ENCODE peak calls at places on chromosomes 5 and 9, in ten cellular contexts. One of them, this sample, is unnamed.

GRCh38 chr5:131628990-131629389 is 6.0 kb downstream of the RAPGEF6 start:
- DNase-seq in esophagus squamous epithelium: no peak
- DNase-seq in adipocyte: peak; percentile 39
- DNase-seq in fibroblast of the aortic adventitia: no peak
- DNase-seq in stomach: no peak
- DNase-seq in tibial artery: no peak
- DNase-seq in IMR-90: peak; percentile 62
- DNase-seq in adrenal gland: no peak
- DNase-seq in astrocyte of the spinal cord: peak; percentile 37
- DNase-seq in mucosa of descending colon: no peak
- DNase-seq in this sample: peak; percentile 42

GRCh38 chr9:124164800-124165199 is 92.9 kb upstream of the NEK6 start:
- DNase-seq in adrenal gland: peak; percentile 50
- DNase-seq in esophagus squamous epithelium: no peak
- DNase-seq in astrocyte of the spinal cord: no peak
- DNase-seq in adipocyte: no peak
- DNase-seq in stomach: no peak
- DNase-seq in mucosa of descending colon: no peak
- DNase-seq in fibroblast of the aortic adventitia: peak; percentile 35
- DNase-seq in IMR-90: no peak
- DNase-seq in tibial artery: peak; percentile 78
- DNase-seq in this sample: no peak

GRCh38 chr5:179346401-179346800 is 1.1 kb upstream of the ADAMTS2 start:
- DNase-seq in esophagus squamous epithelium: no peak
- DNase-seq in adrenal gland: no peak
- DNase-seq in fibroblast of the aortic adventitia: no peak
- DNase-seq in astrocyte of the spinal cord: no peak
- DNase-seq in stomach: no peak
- DNase-seq in IMR-90: no peak
- DNase-seq in adipocyte: no peak
- DNase-seq in tibial artery: no peak
- DNase-seq in mucosa of descending colon: no peak
- DNase-seq in this sample: no peak

GRCh38 chr9:16825971-16826370 is 44.5 kb downstream of the BNC2 start:
- DNase-seq in fibroblast of the aortic adventitia: peak; percentile 64
- DNase-seq in adipocyte: peak; percentile 86
- DNase-seq in IMR-90: peak; percentile 96
- DNase-seq in tibial artery: no peak
- DNase-seq in adrenal gland: no peak
- DNase-seq in astrocyte of the spinal cord: peak; percentile 69
- DNase-seq in mucosa of descending colon: no peak
- DNase-seq in stomach: no peak
- DNase-seq in esophagus squamous epithelium: no peak
- DNase-seq in this sample: peak; percentile 98

GRCh38 chr5:130032807-130033206 is 128.5 kb downstream of the CHSY3 start:
- DNase-seq in IMR-90: no peak
- DNase-seq in mucosa of descending colon: no peak
- DNase-seq in stomach: no peak
- DNase-seq in adipocyte: no peak
- DNase-seq in adrenal gland: no peak
- DNase-seq in fibroblast of the aortic adventitia: no peak
- DNase-seq in astrocyte of the spinal cord: no peak
- DNase-seq in tibial artery: peak; percentile 59
- DNase-seq in esophagus squamous epithelium: no peak
- DNase-seq in this sample: no peak

GRCh38 chr5:108373426-108373825 is 8.5 kb downstream of the FBXL17 start:
- DNase-seq in adrenal gland: no peak
- DNase-seq in astrocyte of the spinal cord: no peak
- DNase-seq in IMR-90: no peak
- DNase-seq in stomach: no peak
- DNase-seq in adipocyte: no peak
- DNase-seq in mucosa of descending colon: no peak
- DNase-seq in esophagus squamous epithelium: no peak
- DNase-seq in tibial artery: no peak
- DNase-seq in fibroblast of the aortic adventitia: no peak
- DNase-seq in this sample: no peak

GRCh38 chr9:38422555-38423245 is 1.6 kb downstream of the IGFBPL1 start:
- DNase-seq in astrocyte of the spinal cord: no peak
- DNase-seq in adipocyte: no peak
- DNase-seq in esophagus squamous epithelium: no peak
- DNase-seq in IMR-90: no peak
- DNase-seq in tibial artery: no peak
- DNase-seq in fibroblast of the aortic adventitia: no peak
- DNase-seq in adrenal gland: no peak
- DNase-seq in mucosa of descending colon: no peak
- DNase-seq in stomach: no peak
- DNase-seq in this sample: no peak

GRCh38 chr5:109307996-109308395 is 101.8 kb downstream of the PJA2 start:
- DNase-seq in adrenal gland: no peak
- DNase-seq in fibroblast of the aortic adventitia: no peak
- DNase-seq in tibial artery: no peak
- DNase-seq in astrocyte of the spinal cord: no peak
- DNase-seq in esophagus squamous epithelium: no peak
- DNase-seq in mucosa of descending colon: no peak
- DNase-seq in stomach: no peak
- DNase-seq in IMR-90: no peak
- DNase-seq in adipocyte: no peak
- DNase-seq in this sample: no peak

GRCh38 chr9:87642330-87643110 is 83.4 kb upstream of the CTSL start:
- DNase-seq in esophagus squamous epithelium: no peak
- DNase-seq in tibial artery: no peak
- DNase-seq in fibroblast of the aortic adventitia: no peak
- DNase-seq in adrenal gland: no peak
- DNase-seq in IMR-90: no peak
- DNase-seq in stomach: no peak
- DNase-seq in adipocyte: no peak
- DNase-seq in astrocyte of the spinal cord: no peak
- DNase-seq in mucosa of descending colon: no peak
- DNase-seq in this sample: peak; percentile 20

GRCh38 chr5:96288845-96289185 is 144.2 kb downstream of the PCSK1 start:
- DNase-seq in fibroblast of the aortic adventitia: peak; percentile 47
- DNase-seq in tibial artery: no peak
- DNase-seq in astrocyte of the spinal cord: no peak
- DNase-seq in esophagus squamous epithelium: no peak
- DNase-seq in adipocyte: peak; percentile 85
- DNase-seq in mucosa of descending colon: no peak
- DNase-seq in adrenal gland: no peak
- DNase-seq in IMR-90: peak; percentile 80
- DNase-seq in stomach: no peak
- DNase-seq in this sample: peak; percentile 90

GRCh38 chr5:74766348-74766886 is 500 bp downstream of the GFM2 start:
- DNase-seq in adipocyte: peak; percentile 81
- DNase-seq in esophagus squamous epithelium: no peak
- DNase-seq in astrocyte of the spinal cord: peak; percentile 61
- DNase-seq in mucosa of descending colon: no peak
- DNase-seq in IMR-90: peak; percentile 64
- DNase-seq in stomach: no peak
- DNase-seq in adrenal gland: no peak
- DNase-seq in fibroblast of the aortic adventitia: peak; percentile 57
- DNase-seq in tibial artery: no peak
- DNase-seq in this sample: peak; percentile 72

GRCh38 chr9:137580209-137580957 is 1.7 kb upstream of the DPH7 start:
- DNase-seq in astrocyte of the spinal cord: no peak
- DNase-seq in esophagus squamous epithelium: no peak
- DNase-seq in IMR-90: no peak
- DNase-seq in adrenal gland: no peak
- DNase-seq in adipocyte: no peak
- DNase-seq in fibroblast of the aortic adventitia: no peak
- DNase-seq in stomach: no peak
- DNase-seq in tibial artery: no peak
- DNase-seq in mucosa of descending colon: no peak
- DNase-seq in this sample: no peak

GRCh38 chr5:90367879-90368278 is 41.7 kb downstream of the CETN3 start:
- DNase-seq in stomach: no peak
- DNase-seq in IMR-90: no peak
- DNase-seq in esophagus squamous epithelium: no peak
- DNase-seq in tibial artery: no peak
- DNase-seq in mucosa of descending colon: no peak
- DNase-seq in adrenal gland: no peak
- DNase-seq in astrocyte of the spinal cord: no peak
- DNase-seq in fibroblast of the aortic adventitia: no peak
- DNase-seq in adipocyte: no peak
- DNase-seq in this sample: no peak

GRCh38 chr9:37187269-37187668 is 66.9 kb downstream of the ZCCHC7 start:
- DNase-seq in mucosa of descending colon: no peak
- DNase-seq in esophagus squamous epithelium: no peak
- DNase-seq in tibial artery: no peak
- DNase-seq in stomach: no peak
- DNase-seq in IMR-90: no peak
- DNase-seq in astrocyte of the spinal cord: no peak
- DNase-seq in fibroblast of the aortic adventitia: no peak
- DNase-seq in adipocyte: no peak
- DNase-seq in adrenal gland: no peak
- DNase-seq in this sample: no peak
- H3K4me3 ChIP-seq in mucosa of descending colon: no peak overlapping the region
- H3K4me3 ChIP-seq in esophagus squamous epithelium: no peak overlapping the region
- H3K4me3 ChIP-seq in tibial artery: no peak overlapping the region
- H3K4me3 ChIP-seq in stomach: no peak overlapping the region
- H3K4me3 ChIP-seq in IMR-90: no peak overlapping the region
- H3K4me3 ChIP-seq in astrocyte of the spinal cord: no peak overlapping the region
- H3K4me3 ChIP-seq in fibroblast of the aortic adventitia: no peak overlapping the region
- H3K4me3 ChIP-seq in adipocyte: no peak overlapping the region
- H3K4me3 ChIP-seq in adrenal gland: no peak overlapping the region
- H3K4me3 ChIP-seq in this sample: no peak overlapping the region

GRCh38 chr9:84514421-84514820 is 155.1 kb upstream of the NTRK2 start:
- DNase-seq in tibial artery: no peak
- DNase-seq in mucosa of descending colon: no peak
- DNase-seq in esophagus squamous epithelium: no peak
- DNase-seq in fibroblast of the aortic adventitia: no peak
- DNase-seq in astrocyte of the spinal cord: no peak
- DNase-seq in adrenal gland: no peak
- DNase-seq in IMR-90: no peak
- DNase-seq in adipocyte: no peak
- DNase-seq in stomach: no peak
- DNase-seq in this sample: no peak
- H3K4me3 ChIP-seq in tibial artery: no peak overlapping the region
- H3K4me3 ChIP-seq in mucosa of descending colon: no peak overlapping the region
- H3K4me3 ChIP-seq in esophagus squamous epithelium: no peak overlapping the region
- H3K4me3 ChIP-seq in fibroblast of the aortic adventitia: no peak overlapping the region
- H3K4me3 ChIP-seq in astrocyte of the spinal cord: no peak overlapping the region
- H3K4me3 ChIP-seq in adrenal gland: no peak overlapping the region
- H3K4me3 ChIP-seq in IMR-90: no peak overlapping the region
- H3K4me3 ChIP-seq in adipocyte: no peak overlapping the region
- H3K4me3 ChIP-seq in stomach: no peak overlapping the region
- H3K4me3 ChIP-seq in this sample: no peak overlapping the region

DNA sequence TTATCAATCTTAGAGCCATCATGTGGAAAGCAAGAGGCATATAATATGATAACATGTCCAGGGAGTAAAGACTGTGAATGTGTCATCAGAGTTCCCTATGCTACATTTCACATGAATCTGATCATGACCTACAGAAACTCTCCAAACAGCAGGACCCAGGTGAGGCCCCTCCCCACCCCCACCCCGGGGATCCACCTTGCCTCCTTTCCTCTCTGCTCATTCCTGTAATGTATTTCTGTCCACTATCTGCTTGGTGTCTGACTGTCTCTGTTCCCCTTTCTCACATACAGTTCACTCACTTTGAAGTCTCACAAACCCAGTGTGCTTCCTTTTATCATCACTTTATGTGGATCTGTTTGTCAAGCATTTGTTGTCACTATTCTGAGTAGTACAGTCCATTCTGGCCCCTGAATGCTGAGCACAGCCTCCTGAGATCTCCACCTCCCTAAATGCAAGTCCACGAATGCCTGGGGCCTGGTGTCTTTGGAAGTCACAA is 76.4 kb upstream of the SMARCA2 start:
- DNase-seq in tibial artery: no peak
- DNase-seq in stomach: no peak
- DNase-seq in IMR-90: no peak
- DNase-seq in mucosa of descending colon: no peak
- DNase-seq in fibroblast of the aortic adventitia: no peak
- DNase-seq in esophagus squamous epithelium: no peak
- DNase-seq in adrenal gland: no peak
- DNase-seq in adipocyte: no peak
- DNase-seq in astrocyte of the spinal cord: no peak
- DNase-seq in this sample: no peak
- H3K4me3 ChIP-seq in tibial artery: no peak overlapping the region
- H3K4me3 ChIP-seq in stomach: no peak overlapping the region
- H3K4me3 ChIP-seq in IMR-90: no peak overlapping the region
- H3K4me3 ChIP-seq in mucosa of descending colon: no peak overlapping the region
- H3K4me3 ChIP-seq in fibroblast of the aortic adventitia: no peak overlapping the region
- H3K4me3 ChIP-seq in esophagus squamous epithelium: no peak overlapping the region
- H3K4me3 ChIP-seq in adrenal gland: no peak overlapping the region
- H3K4me3 ChIP-seq in adipocyte: no peak overlapping the region
- H3K4me3 ChIP-seq in astrocyte of the spinal cord: no peak overlapping the region
- H3K4me3 ChIP-seq in this sample: no peak overlapping the region

GRCh38 chr5:123868267-123868666 is 356.3 kb downstream of the CSNK1G3 start:
- DNase-seq in stomach: no peak
- DNase-seq in adrenal gland: no peak
- DNase-seq in astrocyte of the spinal cord: no peak
- DNase-seq in adipocyte: no peak
- DNase-seq in IMR-90: no peak
- DNase-seq in fibroblast of the aortic adventitia: no peak
- DNase-seq in mucosa of descending colon: no peak
- DNase-seq in esophagus squamous epithelium: no peak
- DNase-seq in tibial artery: no peak
- DNase-seq in this sample: peak; percentile 5

GRCh38 chr5:123875444-123876264 is 363.7 kb downstream of the CSNK1G3 start:
- DNase-seq in astrocyte of the spinal cord: peak; percentile 13
- DNase-seq in fibroblast of the aortic adventitia: no peak
- DNase-seq in adipocyte: no peak
- DNase-seq in tibial artery: no peak
- DNase-seq in esophagus squamous epithelium: no peak
- DNase-seq in adrenal gland: no peak
- DNase-seq in IMR-90: no peak
- DNase-seq in stomach: no peak
- DNase-seq in mucosa of descending colon: no peak
- DNase-seq in this sample: no peak

GRCh38 chr5:123876265-123876790 is 364.4 kb downstream of the CSNK1G3 start:
- DNase-seq in esophagus squamous epithelium: no peak
- DNase-seq in astrocyte of the spinal cord: no peak
- DNase-seq in fibroblast of the aortic adventitia: no peak
- DNase-seq in mucosa of descending colon: no peak
- DNase-seq in adrenal gland: no peak
- DNase-seq in stomach: no peak
- DNase-seq in tibial artery: no peak
- DNase-seq in IMR-90: no peak
- DNase-seq in adipocyte: no peak
- DNase-seq in this sample: no peak

GRCh38 chr5:123874600-123875201 is 362.7 kb downstream of the CSNK1G3 start:
- DNase-seq in tibial artery: no peak
- DNase-seq in astrocyte of the spinal cord: peak; percentile 63
- DNase-seq in stomach: no peak
- DNase-seq in mucosa of descending colon: no peak
- DNase-seq in esophagus squamous epithelium: no peak
- DNase-seq in fibroblast of the aortic adventitia: peak; percentile 9
- DNase-seq in IMR-90: peak; percentile 12
- DNase-seq in adrenal gland: no peak
- DNase-seq in adipocyte: peak; percentile 39
- DNase-seq in this sample: peak; percentile 37

DNA sequence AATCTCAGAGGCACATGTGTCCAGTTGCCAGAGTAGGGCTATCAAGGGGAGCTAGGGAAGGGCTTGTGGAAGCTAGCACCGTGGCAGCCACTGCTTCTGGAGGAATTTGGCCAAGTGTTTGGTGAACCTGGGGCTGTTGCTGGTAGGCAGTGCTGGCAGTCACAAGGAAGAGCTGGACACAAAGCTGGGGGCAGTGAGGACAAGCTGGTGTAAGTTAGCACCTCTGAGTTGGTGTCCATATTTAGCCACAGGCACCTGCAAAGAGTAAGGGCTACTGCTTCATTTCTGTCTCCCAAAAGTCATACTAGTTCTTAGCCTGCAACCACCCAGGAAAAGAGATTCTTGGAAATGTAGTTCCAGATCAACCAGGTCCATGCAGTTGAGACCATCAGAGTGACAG is 359.4 kb downstream of the CSNK1G3 start:
- DNase-seq in astrocyte of the spinal cord: no peak
- DNase-seq in IMR-90: no peak
- DNase-seq in mucosa of descending colon: no peak
- DNase-seq in stomach: no peak
- DNase-seq in adipocyte: no peak
- DNase-seq in esophagus squamous epithelium: no peak
- DNase-seq in fibroblast of the aortic adventitia: no peak
- DNase-seq in adrenal gland: no peak
- DNase-seq in tibial artery: no peak
- DNase-seq in this sample: no peak
- H3K4me3 ChIP-seq in astrocyte of the spinal cord: no peak overlapping the region
- H3K4me3 ChIP-seq in IMR-90: no peak overlapping the region
- H3K4me3 ChIP-seq in mucosa of descending colon: no peak overlapping the region
- H3K4me3 ChIP-seq in stomach: no peak overlapping the region
- H3K4me3 ChIP-seq in adipocyte: no peak overlapping the region
- H3K4me3 ChIP-seq in esophagus squamous epithelium: no peak overlapping the region
- H3K4me3 ChIP-seq in fibroblast of the aortic adventitia: no peak overlapping the region
- H3K4me3 ChIP-seq in adrenal gland: no peak overlapping the region
- H3K4me3 ChIP-seq in tibial artery: no peak overlapping the region
- H3K4me3 ChIP-seq in this sample: no peak overlapping the region

This sample was measured in fibroblast of villous mesenchyme.